ENCODE peak calls at places on chromosomes 6 and 20, in ten cellular contexts. R, M, Z, F, Y, U, H, L, G and I are unnamed samples.
A peak's percentile ranks its signal among the peaks of the same experiment; 100 is the strongest.

GRCh38 chr20:64111841-64112641 is 4.7 kb upstream of the NPBWR2 start:
- DNase-seq in F (peak; percentile 80), H (no peak), G (no peak), M (no peak), L (peak; percentile 41), R (peak; percentile 38), Z (no peak), U (no peak), Y (no peak), I (no peak)

GRCh38 chr6:20757761-20758160 is 223.5 kb downstream of the CDKAL1 start:
- DNase-seq in F (no peak), R (no peak), H (no peak), Y (peak; percentile 72), G (no peak), Z (peak; percentile 52), L (no peak), M (no peak), U (no peak), I (no peak)

GRCh38 chr6:165767228-165767627 is 104.2 kb upstream of the PDE10A start:
- DNase-seq in U (no peak), L (no peak), G (no peak), R (no peak), Z (no peak), F (no peak), M (no peak), H (no peak), Y (no peak), I (no peak)

GRCh38 chr6:54516331-54516730 is 208.1 kb downstream of the TINAG start:
- DNase-seq in G (no peak), R (no peak), M (no peak), U (no peak), F (no peak), L (no peak), Y (no peak), Z (peak; percentile 30), H (no peak), I (no peak)

GRCh38 chr6:69155467-69155866 is 520.4 kb downstream of the ADGRB3 start:
- DNase-seq in Z (no peak), R (no peak), G (no peak), U (no peak), M (no peak), F (no peak), L (no peak), H (no peak), Y (no peak), I (no peak)

GRCh38 chr6:111737065-111737521 is 131.4 kb upstream of the TRAF3IP2 start:
- DNase-seq in M (no peak), L (no peak), Z (no peak), G (no peak), Y (peak; percentile 56), U (no peak), H (no peak), R (peak; percentile 63), F (no peak), I (no peak)

GRCh38 chr6:80690611-80691090 is 584.2 kb downstream of the BCKDHB start:
- DNase-seq in H (peak; percentile 55), M (no peak), L (no peak), Z (no peak), F (no peak), Y (no peak), G (no peak), R (no peak), U (no peak), I (no peak)

GRCh38 chr20:56625837-56626236 is 3.3 kb upstream of the TFAP2C start:
- DNase-seq in Z (no peak), R (no peak), U (no peak), H (no peak), M (no peak), F (no peak), G (no peak), L (no peak), Y (no peak), I (no peak)

GRCh38 chr20:59508729-59509128 is 95.6 kb upstream of the PHACTR3 start:
- DNase-seq in Y (no peak), Z (no peak), F (no peak), U (no peak), G (no peak), R (no peak), M (no peak), H (no peak), L (no peak), I (no peak)

GRCh38 chr20:23371496-23371895 is 9.5 kb downstream of the GZF1 start:
- DNase-seq in Z (no peak), R (no peak), G (no peak), F (no peak), Y (no peak), H (no peak), L (no peak), U (no peak), M (no peak), I (no peak)

GRCh38 chr6:163338671-163339405 is 75.7 kb upstream of the QKI start:
- DNase-seq in Y (no peak), G (peak; percentile 97), M (no peak), L (peak; percentile 84), R (peak; percentile 71), U (no peak), F (no peak), H (no peak), Z (no peak), I (no peak)

GRCh38 chr20:58882704-58883089 is 30.2 kb downstream of the GNAS start:
- DNase-seq in R (no peak), L (no peak), Y (no peak), U (no peak), H (no peak), M (no peak), Z (no peak), F (no peak), G (no peak), I (no peak)

GRCh38 chr6:166417285-166417691 is 34.5 kb upstream of the MPC1 start:
- DNase-seq in M (no peak), Y (no peak), R (no peak), H (no peak), F (no peak), Z (no peak), L (no peak), G (peak; percentile 58), U (no peak), I (no peak)

GRCh38 chr20:52746190-52746589 is 226.0 kb upstream of the TSHZ2 start:
- DNase-seq in Y (no peak), R (no peak), U (no peak), F (no peak), G (peak; percentile 63), H (no peak), Z (no peak), M (no peak), L (no peak), I (no peak)

GRCh38 chr20:14745830-14746229 is 408.4 kb upstream of the FLRT3 start:
- DNase-seq in G (no peak), Y (no peak), M (no peak), U (no peak), F (no peak), Z (no peak), L (no peak), R (no peak), H (no peak), I (no peak)

GRCh38 chr6:90375681-90376439 is 79.2 kb upstream of the BACH2 start:
- DNase-seq in R (peak; percentile 71), Z (peak; percentile 53), U (peak; percentile 51), M (no peak), G (peak; percentile 9), F (no peak), Y (peak; percentile 71), L (no peak), H (no peak), I (no peak)

GRCh38 chr6:36296240-36296639 is 26.4 kb downstream of the PNPLA1 start:
- DNase-seq in R (no peak), Y (peak; percentile 18), L (no peak), M (no peak), G (no peak), H (no peak), F (no peak), U (no peak), Z (no peak), I (no peak)

GRCh38 chr6:94099072-94099471 is 679.7 kb upstream of the EPHA7 start:
- DNase-seq in M (no peak), G (no peak), Y (no peak), U (no peak), F (no peak), R (no peak), H (no peak), Z (peak; percentile 9), L (no peak), I (no peak)

GRCh38 chr6:162512744-162513143 is 214.8 kb downstream of the PRKN start:
- DNase-seq in R (no peak), M (no peak), F (no peak), H (no peak), Z (no peak), Y (no peak), L (no peak), U (no peak), G (no peak), I (no peak)

GRCh38 chr6:37493047-37493995 is 6.4 kb downstream of the CCDC167 start:
- DNase-seq in R (no peak), H (peak; percentile 61), U (no peak), Y (no peak), M (no peak), L (no peak), G (no peak), Z (no peak), F (no peak), I (peak; percentile 65)

GRCh38 chr20:47141941-47142781 is 214.3 kb downstream of the ZMYND8 start:
- DNase-seq in Z (no peak), F (no peak), H (no peak), L (no peak), R (no peak), U (no peak), G (no peak), M (no peak), Y (no peak), I (no peak)

GRCh38 chr6:37236921-37237320 is 20.7 kb upstream of the TBC1D22B start:
- DNase-seq in F (no peak), H (no peak), L (no peak), Y (no peak), M (no peak), Z (peak; percentile 14), U (no peak), R (no peak), G (no peak), I (no peak)

GRCh38 chr20:52103469-52103910 is 88.1 kb downstream of the ZFP64 start:
- DNase-seq in H (peak; percentile 14), F (no peak), Y (peak; percentile 13), L (no peak), U (no peak), M (no peak), Z (no peak), R (no peak), G (no peak), I (no peak)

GRCh38 chr6:163457637-163458561 is 43.4 kb downstream of the QKI start:
- DNase-seq in U (peak; percentile 71), G (peak; percentile 34), Z (peak; percentile 4), M (peak; percentile 44), H (no peak), R (peak; percentile 51), L (no peak), Y (peak; percentile 94), F (no peak), I (no peak)

GRCh38 chr6:28944412-28945006 is 20.7 kb upstream of the TRIM27 start:
- DNase-seq in M (peak; percentile 34), U (peak; percentile 58), R (peak; percentile 73), L (peak; percentile 64), H (peak; percentile 83), Z (peak; percentile 80), G (peak; percentile 81), Y (peak; percentile 68), F (no peak), I (peak; percentile 76)

GRCh38 chr20:43983904-43984361 is 69.3 kb downstream of the TOX2 start:
- DNase-seq in H (no peak), G (no peak), U (no peak), F (no peak), L (no peak), R (no peak), M (no peak), Z (no peak), Y (no peak), I (peak; percentile 46)

GRCh38 chr6:17385660-17386059 is 7.7 kb upstream of the CAP2 start:
- DNase-seq in Y (no peak), L (no peak), F (no peak), M (no peak), R (no peak), U (no peak), G (peak; percentile 84), Z (no peak), H (no peak), I (no peak)

GRCh38 chr6:122718616-122719015 is 60.9 kb upstream of the FABP7 start:
- DNase-seq in R (no peak), F (no peak), H (peak; percentile 70), G (no peak), Y (no peak), Z (no peak), U (no peak), L (no peak), M (no peak), I (no peak)